ENCODE peak calls at places on chromosomes 4 and X, in eight cellular contexts. F, C, Y, E, P, O, S and N are unnamed samples.

GRCh38 chr4:23232987-23233386 is 540.2 kb downstream of the GBA3 start:
- DNase-seq in F (peak; percentile 26), C (no peak), Y (no peak), E (no peak), P (no peak), O (no peak), S (peak; percentile 6), N (no peak)

GRCh38 chr4:101597204-101597603 is 193.3 kb upstream of the BANK1 start:
- DNase-seq in F (no peak), C (no peak), Y (no peak), E (peak; percentile 9), P (no peak), O (no peak), S (no peak), N (no peak)

GRCh38 chr4:145815027-145815612 is 123.5 kb downstream of the ZNF827 start:
- DNase-seq in F (no peak), C (no peak), Y (no peak), E (no peak), P (no peak), O (no peak), S (no peak), N (no peak)

GRCh38 chr4:147678796-147679549 is 5.0 kb downstream of the PRMT9 start:
- DNase-seq in F (peak; percentile 34), C (no peak), Y (no peak), E (peak; percentile 10), P (no peak), O (peak; percentile 20), S (peak; percentile 42), N (no peak)

GRCh38 chr4:158841540-158841939 is 72.7 kb downstream of the FNIP2 start:
- DNase-seq in F (no peak), C (no peak), Y (no peak), E (no peak), P (no peak), O (no peak), S (peak; percentile 43), N (no peak)

GRCh38 chr4:181909368-181909767 is 333.8 kb upstream of the TENM3 start:
- DNase-seq in F (peak; percentile 33), C (peak; percentile 78), Y (peak; percentile 55), E (no peak), P (no peak), O (peak; percentile 74), S (peak; percentile 49), N (no peak)

GRCh38 chr4:174138616-174139015 is 144.9 kb downstream of the FBXO8 start:
- DNase-seq in F (no peak), C (no peak), Y (no peak), E (no peak), P (no peak), O (no peak), S (no peak), N (no peak)

GRCh38 chr4:113674251-113674650 is 87.3 kb downstream of the CAMK2D start:
- DNase-seq in F (no peak), C (no peak), Y (no peak), E (no peak), P (no peak), O (peak; percentile 43), S (no peak), N (no peak)

GRCh38 chr4:152166567-152166966 is 369.3 kb downstream of the FBXW7 start:
- DNase-seq in F (peak; percentile 18), C (no peak), Y (no peak), E (peak; percentile 53), P (no peak), O (no peak), S (peak; percentile 19), N (no peak)

GRCh38 chrX:130916636-130917422 is 13.8 kb upstream of the ENOX2 start:
- DNase-seq in F (peak; percentile 65), C (peak; percentile 6), Y (peak; percentile 18), E (peak; percentile 40), P (no peak), O (peak; percentile 44), S (peak; percentile 66), N (no peak)

GRCh38 chr4:186021461-186022167 is 47.3 kb upstream of the TLR3 start:
- DNase-seq in F (peak; percentile 70), C (no peak), Y (no peak), E (no peak), P (no peak), O (peak; percentile 34), S (peak; percentile 66), N (no peak)

GRCh38 chr4:19195696-19196095 is 1056.0 kb upstream of the SLIT2 start:
- DNase-seq in F (no peak), C (no peak), Y (no peak), E (no peak), P (no peak), O (no peak), S (no peak), N (no peak)

GRCh38 chrX:123993326-123993725 is 31.8 kb downstream of the STAG2 start:
- DNase-seq in F (peak; percentile 63), C (peak; percentile 4), Y (peak; percentile 14), E (no peak), P (no peak), O (peak; percentile 60), S (peak; percentile 57), N (no peak)

GRCh38 chr4:176153124-176153523 is 42.3 kb downstream of the SPATA4 start:
- DNase-seq in F (no peak), C (no peak), Y (no peak), E (no peak), P (no peak), O (no peak), S (no peak), N (no peak)

GRCh38 chr4:1250527-1250812 is 1.5 kb upstream of the CTBP1 start:
- DNase-seq in F (no peak), C (no peak), Y (no peak), E (no peak), P (no peak), O (no peak), S (no peak), N (no peak)

GRCh38 chr4:3766791-3767561 is 791 bp downstream of the ADRA2C start:
- DNase-seq in F (no peak), C (no peak), Y (no peak), E (no peak), P (no peak), O (no peak), S (no peak), N (no peak)

GRCh38 chr4:87118826-87119225 is 101.6 kb downstream of the KLHL8 start:
- DNase-seq in F (peak; percentile 53), C (peak; percentile 76), Y (no peak), E (peak; percentile 39), P (no peak), O (no peak), S (peak; percentile 37), N (no peak)

GRCh38 chrX:55014897-55015299 is 14.7 kb downstream of the APEX2 start:
- DNase-seq in F (no peak), C (no peak), Y (no peak), E (no peak), P (no peak), O (no peak), S (no peak), N (no peak)

GRCh38 chr4:5852806-5853205 is 40.1 kb downstream of the CRMP1 start:
- DNase-seq in F (no peak), C (no peak), Y (no peak), E (no peak), P (no peak), O (no peak), S (no peak), N (no peak)

GRCh38 chr4:113524096-113524495 is 237.4 kb downstream of the CAMK2D start:
- DNase-seq in F (no peak), C (no peak), Y (no peak), E (no peak), P (no peak), O (no peak), S (no peak), N (no peak)

GRCh38 chr4:106898621-106899230 is 137.4 kb downstream of the DKK2 start:
- DNase-seq in F (peak; percentile 76), C (peak; percentile 7), Y (peak; percentile 44), E (peak; percentile 51), P (no peak), O (peak; percentile 75), S (peak; percentile 66), N (no peak)

GRCh38 chr4:129641179-129641578 is 545.2 kb downstream of the C4orf33 start:
- DNase-seq in F (peak; percentile 77), C (no peak), Y (no peak), E (peak; percentile 57), P (peak; percentile 71), O (peak; percentile 40), S (peak; percentile 70), N (no peak)

GRCh38 chr4:40124690-40125089 is 68.0 kb downstream of the N4BP2 start:
- DNase-seq in F (no peak), C (no peak), Y (no peak), E (peak; percentile 34), P (no peak), O (no peak), S (no peak), N (no peak)

GRCh38 chr4:73499996-73500765 is 18.6 kb downstream of the AFM start:
- DNase-seq in F (peak; percentile 18), C (peak; percentile 2), Y (no peak), E (no peak), P (no peak), O (peak; percentile 5), S (peak; percentile 14), N (no peak)

GRCh38 chrX:17242470-17242869 is 132.5 kb upstream of the NHS start:
- DNase-seq in F (peak; percentile 60), C (peak; percentile 7), Y (peak; percentile 10), E (peak; percentile 12), P (no peak), O (peak; percentile 52), S (peak; percentile 57), N (no peak)
- TF ChIP-seq CTCF in F (peak; percentile 60), C (peak; percentile 64), Y (peak; percentile 78), E (peak; percentile 75), P (peak; percentile 51), O (peak; percentile 74), S (peak; percentile 65), N (peak; percentile 96)

GRCh38 chr4:155617312-155617711 is 49.3 kb upstream of the GUCY1A1 start:
- DNase-seq in F (peak; percentile 31), C (no peak), Y (no peak), E (no peak), P (no peak), O (no peak), S (peak; percentile 59), N (no peak)
- TF ChIP-seq CTCF in F (no peak), C (no peak), Y (no peak), E (no peak), P (no peak), O (no peak), S (no peak), N (no peak)

GRCh38 chrX:128973033-128973432 is 550.3 kb downstream of the SMARCA1 start:
- DNase-seq in F (no peak), C (no peak), Y (no peak), E (no peak), P (no peak), O (no peak), S (no peak), N (no peak)

DNA sequence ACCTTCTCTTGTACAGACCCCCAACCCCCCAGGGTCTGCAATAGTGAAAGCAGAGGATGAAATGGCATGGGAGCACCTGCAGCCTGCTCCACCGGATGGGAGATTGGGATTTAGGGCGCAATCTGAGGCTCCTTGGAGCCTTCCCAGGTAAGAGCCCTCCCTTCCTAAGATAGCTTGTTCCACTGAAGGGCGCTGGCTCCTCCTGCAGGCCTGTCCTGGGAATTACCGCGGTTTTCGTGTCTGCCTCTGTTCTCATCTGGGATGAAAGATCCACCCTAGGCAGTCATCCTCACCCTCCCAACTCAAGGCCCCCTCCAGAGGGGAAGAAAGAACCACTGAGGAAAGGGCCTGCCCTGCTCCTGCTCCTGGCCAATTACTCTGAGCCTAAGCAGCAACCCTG is 547.6 kb downstream of the SMARCA1 start:
- DNase-seq in F (peak; percentile 0), C (no peak), Y (no peak), E (peak; percentile 32), P (no peak), O (no peak), S (peak; percentile 0), N (no peak)
- TF ChIP-seq CTCF in F (peak; percentile 1), C (no peak), Y (peak; percentile 34), E (peak; percentile 72), P (no peak), O (no peak), S (peak; percentile 13), N (peak; percentile 70)

GRCh38 chr4:116055857-116056827 is 942.7 kb upstream of the NDST4 start:
- DNase-seq in F (peak; percentile 10), C (no peak), Y (no peak), E (no peak), P (no peak), O (no peak), S (peak; percentile 8), N (no peak)
- TF ChIP-seq CTCF in F (no peak), C (no peak), Y (no peak), E (peak; percentile 25), P (no peak), O (peak; percentile 21), S (peak; percentile 9), N (peak; percentile 90)